ENCODE peak calls at places on chromosomes 13 and 19, in eight cellular contexts. E is upper lobe of left lung, S is tibial nerve, D is A673, P is PC-3, G is GM06990, J is cardiac fibroblast, B is stomach. O is an unnamed sample.

GRCh38 chr19:55660991-55661390 is 6.2 kb downstream of the U2AF2 start:
- DNase-seq in P (no peak), D (no peak), E (no peak), J (no peak), S (no peak), B (no peak), G (no peak), O (no peak)

GRCh38 chr13:102830646-102831045 is 15.2 kb upstream of the ERCC5 start:
- DNase-seq in D (peak; percentile 48), P (peak; percentile 50), B (peak; percentile 41), J (peak; percentile 72), G (no peak), E (no peak), S (no peak), O (no peak)

GRCh38 chr19:55117636-55118391 is at the start of gene PPP1R12C:
- DNase-seq in J (peak; percentile 99), G (peak; percentile 97), S (peak; percentile 97), P (peak; percentile 99), D (peak; percentile 99), E (peak; percentile 100), B (peak; percentile 99), O (peak; percentile 100)

GRCh38 chr13:34308725-34309124 is 490.8 kb downstream of the RFC3 start:
- DNase-seq in S (no peak), J (no peak), G (no peak), E (no peak), B (no peak), P (no peak), D (no peak), O (no peak)

GRCh38 chr13:92574499-92574898 is 652.1 kb upstream of the GPC6 start:
- DNase-seq in G (no peak), P (no peak), S (no peak), J (no peak), B (no peak), D (no peak), E (no peak), O (no peak)

GRCh38 chr13:99361197-99361596 is 54.0 kb upstream of the GPR183 start:
- DNase-seq in S (no peak), B (no peak), D (no peak), J (no peak), E (no peak), G (no peak), P (no peak), O (no peak)

GRCh38 chr13:97226013-97226412 is 3.9 kb downstream of the MBNL2 start:
- DNase-seq in B (no peak), J (no peak), D (no peak), G (no peak), S (no peak), E (no peak), P (no peak), O (no peak)

GRCh38 chr19:1683869-1684572 is 31.6 kb upstream of the TCF3 start:
- DNase-seq in E (no peak), J (no peak), P (no peak), B (no peak), S (no peak), D (no peak), G (no peak), O (no peak)

GRCh38 chr13:22232186-22232585 is 561.3 kb downstream of the FGF9 start:
- DNase-seq in G (no peak), B (no peak), E (no peak), D (no peak), P (no peak), J (no peak), S (no peak), O (no peak)

GRCh38 chr19:17780781-17781180 is 14.2 kb upstream of the B3GNT3 start:
- DNase-seq in S (no peak), G (no peak), B (no peak), D (no peak), E (no peak), P (no peak), J (no peak), O (no peak)

DNA sequence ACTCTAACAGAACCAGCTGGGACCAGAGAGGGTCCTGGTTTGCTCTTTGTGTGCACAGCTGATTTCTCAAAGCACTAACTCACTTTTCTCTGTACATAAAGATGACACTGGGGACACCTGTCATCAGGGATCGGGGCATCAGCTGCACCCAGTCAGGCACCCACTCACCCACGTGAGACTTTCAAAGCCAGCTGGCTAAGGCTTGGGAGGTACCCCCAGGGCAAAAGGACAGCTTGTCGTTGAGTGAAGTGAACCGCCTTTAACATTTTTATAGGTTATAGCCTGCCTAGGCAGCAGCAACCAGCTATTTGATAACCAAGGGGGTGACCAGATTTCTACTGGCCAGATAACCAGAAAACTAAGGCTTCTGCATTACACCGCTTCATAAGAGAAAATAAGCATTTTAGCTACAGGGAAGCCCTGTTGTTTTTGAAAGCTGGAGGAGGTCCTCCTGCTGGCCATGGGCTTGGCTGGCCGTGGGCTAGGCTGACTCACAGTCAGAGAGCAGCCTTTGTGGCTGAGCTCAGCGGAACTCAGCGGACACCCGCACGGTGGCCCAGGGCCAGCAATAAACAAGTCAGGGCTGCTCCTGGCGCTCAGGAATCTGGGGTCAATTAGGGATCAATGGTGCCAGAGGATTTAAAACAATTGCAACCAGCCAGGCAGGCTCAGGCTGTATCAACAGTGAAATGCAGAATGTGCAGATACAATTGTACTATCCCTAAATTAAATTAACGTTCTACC is 57.1 kb downstream of the ALOX5AP start:
- DNase-seq in D (no peak), J (peak; percentile 95), P (peak; percentile 91), G (no peak), S (peak; percentile 55), E (peak; percentile 84), B (peak; percentile 71), O (no peak)
- TF ChIP-seq CTCF in D (no peak), J (peak; percentile 76), P (peak; percentile 26), G (no peak), S (peak; percentile 33), E (no peak), B (no peak), O (no peak)

GRCh38 chr19:54035215-54036178 is 28.2 kb downstream of the VSTM1 start:
- DNase-seq in B (no peak), J (peak; percentile 88), P (peak; percentile 91), G (no peak), D (peak; percentile 66), E (no peak), S (no peak), O (no peak)

GRCh38 chr19:54026656-54027055 is 35.2 kb downstream of the CACNG6 start:
- DNase-seq in J (no peak), S (no peak), G (no peak), D (no peak), P (no peak), B (no peak), E (no peak), O (no peak)

GRCh38 chr19:54029930-54030490 is 33.7 kb downstream of the VSTM1 start:
- DNase-seq in P (peak; percentile 94), S (peak; percentile 22), D (peak; percentile 86), G (no peak), B (peak; percentile 66), E (no peak), J (peak; percentile 79), O (peak; percentile 43)

DNA sequence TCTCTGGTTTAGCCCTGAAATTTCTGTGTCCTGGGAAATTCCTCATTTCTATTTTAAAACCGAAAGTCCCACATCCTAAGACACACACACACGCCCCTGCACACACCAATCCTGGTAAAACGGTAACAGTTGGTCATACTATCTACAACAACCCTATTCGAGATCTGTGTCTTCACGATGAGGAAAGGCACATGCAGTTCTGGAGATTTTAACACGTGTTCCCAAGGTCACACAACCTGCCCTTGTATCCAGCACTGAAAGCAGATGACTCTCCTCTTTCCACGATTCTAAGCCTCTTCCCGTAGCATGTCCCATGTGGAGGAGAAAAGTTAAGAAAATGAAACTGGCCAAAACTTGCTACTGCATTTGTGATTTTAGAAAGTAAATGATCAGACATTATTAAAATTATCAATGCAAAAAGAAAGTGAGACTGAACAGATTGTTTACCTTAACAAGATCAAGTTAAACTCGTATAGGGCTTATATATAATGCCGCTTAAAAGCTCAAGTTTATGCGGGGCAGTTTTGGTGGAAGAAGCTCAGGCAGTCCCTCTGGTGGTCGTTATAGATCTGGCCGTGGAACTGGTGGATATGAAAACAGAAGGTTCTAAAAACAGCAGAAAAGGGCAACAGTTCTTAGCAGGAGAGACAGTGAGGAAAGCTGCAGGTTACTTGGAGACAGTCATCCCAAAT is 32.7 kb downstream of the VSTM1 start:
- DNase-seq in E (no peak), S (no peak), P (peak; percentile 72), G (no peak), B (no peak), D (peak; percentile 66), J (peak; percentile 48), O (no peak)
- TF ChIP-seq CTCF in E (no peak), S (no peak), P (peak; percentile 90), G (peak; percentile 24), B (no peak), D (peak; percentile 75), J (peak; percentile 49), O (no peak)

GRCh38 chr19:38597075-38597474 is 20.7 kb downstream of the MAP4K1 start:
- DNase-seq in S (no peak), D (no peak), B (no peak), P (no peak), J (no peak), G (no peak), E (no peak), O (no peak)

GRCh38 chr19:38588041-38588440 is 29.7 kb downstream of the MAP4K1 start:
- DNase-seq in B (no peak), P (no peak), D (no peak), E (no peak), J (no peak), G (no peak), S (no peak), O (no peak)

GRCh38 chr19:38596057-38596981 is 21.4 kb downstream of the MAP4K1 start:
- DNase-seq in S (no peak), D (peak; percentile 65), G (no peak), B (peak; percentile 72), P (peak; percentile 14), J (no peak), E (peak; percentile 87), O (no peak)

GRCh38 chr19:38587562-38587961 is 30.2 kb downstream of the MAP4K1 start:
- DNase-seq in E (no peak), P (no peak), D (no peak), S (no peak), J (no peak), G (no peak), B (no peak), O (no peak)

DNA sequence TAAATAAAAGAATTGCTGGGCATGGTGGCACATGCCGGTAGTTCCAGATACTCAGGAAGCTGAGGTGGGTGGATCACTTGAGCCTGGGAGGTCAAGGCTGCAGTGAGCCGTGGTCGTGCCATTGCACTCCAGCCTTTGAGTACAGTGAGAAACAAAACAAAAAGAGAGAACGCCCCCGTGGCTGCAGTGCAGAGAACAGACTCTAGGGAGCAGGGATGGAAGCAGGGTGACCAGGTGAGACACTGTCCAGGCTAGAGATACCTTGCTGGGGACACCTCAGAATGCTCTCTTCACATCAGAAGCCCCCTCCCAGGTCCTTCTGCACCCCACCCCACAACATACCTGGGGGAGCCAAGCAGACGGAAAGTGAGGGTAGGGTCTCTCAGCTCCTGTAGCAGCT is 24.8 kb downstream of the MAP4K1 start:
- DNase-seq in G (no peak), J (no peak), B (no peak), P (no peak), S (no peak), E (no peak), D (no peak), O (no peak)
- TF ChIP-seq CTCF in G (no peak), J (no peak), B (no peak), P (no peak), S (no peak), E (no peak), D (peak; percentile 9), O (no peak)

DNA sequence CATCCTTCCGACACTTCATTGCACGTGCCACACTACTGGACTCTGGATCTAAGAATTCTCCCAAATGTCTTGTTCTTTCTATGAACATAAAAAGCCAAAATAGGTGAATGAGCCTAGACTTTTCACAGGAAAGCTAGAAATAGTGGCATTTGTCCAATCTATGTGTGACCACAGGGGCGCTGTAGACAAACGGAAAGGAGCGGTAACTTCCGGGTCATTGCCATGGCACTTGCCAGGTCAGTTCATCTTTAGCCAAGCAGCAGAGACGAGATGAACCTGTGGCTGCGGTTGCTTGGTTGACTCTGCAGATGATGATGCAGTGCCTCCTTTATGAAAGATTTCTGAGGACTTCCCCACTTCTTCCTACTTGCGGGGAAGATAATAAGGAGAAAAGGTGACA is 65.6 kb downstream of the ADGRE1 start:
- DNase-seq in E (no peak), G (no peak), B (no peak), S (no peak), D (no peak), J (no peak), P (no peak), O (no peak)
- TF ChIP-seq CTCF in E (no peak), G (no peak), B (no peak), S (no peak), D (no peak), J (no peak), P (no peak), O (no peak)